ENCODE peak calls at places on chromosomes 3 and 15, in five cellular contexts. W, Q, G, V and J are unnamed samples.

GRCh38 chr3:124664804-124665203 is 65.4 kb upstream of the UMPS start:
- DNase-seq in W (no peak), Q (no peak), G (no peak), V (no peak), J (no peak)

GRCh38 chr3:128353361-128353965 is 113.2 kb downstream of the DNAJB8 start:
- DNase-seq in W (no peak), Q (no peak), G (no peak), V (no peak), J (no peak)

GRCh38 chr15:80942746-80943565 is 46.7 kb downstream of the MESD start:
- DNase-seq in W (peak), Q (no peak), G (no peak), V (no peak), J (no peak)

GRCh38 chr3:99049164-99049563 is 147.7 kb upstream of the DCBLD2 start:
- DNase-seq in W (no peak), Q (no peak), G (no peak), V (no peak), J (no peak)

GRCh38 chr3:57557088-57557537 is 1.0 kb downstream of the PDE12 start:
- DNase-seq in W (no peak), Q (peak), G (peak), V (peak), J (peak)

GRCh38 chr15:29337156-29337959 is 67.7 kb upstream of the NSMCE3 start:
- DNase-seq in W (no peak), Q (no peak), G (no peak), V (peak), J (no peak)

GRCh38 chr15:67225336-67225735 is 29.1 kb downstream of the AAGAB start:
- DNase-seq in W (no peak), Q (no peak), G (no peak), V (peak), J (no peak)

GRCh38 chr3:4826237-4827100 is 152.8 kb upstream of the BHLHE40 start:
- DNase-seq in W (peak), Q (no peak), G (no peak), V (peak), J (no peak)

GRCh38 chr3:165192610-165193192 is 3.5 kb downstream of the SLITRK3 start:
- DNase-seq in W (no peak), Q (no peak), G (no peak), V (no peak), J (peak)

GRCh38 chr15:81092559-81092902 is 41.5 kb upstream of the CFAP161 start:
- DNase-seq in W (no peak), Q (no peak), G (no peak), V (no peak), J (no peak)

GRCh38 chr15:79028411-79028964 is 62.1 kb downstream of the RASGRF1 start:
- DNase-seq in W (peak), Q (peak), G (peak), V (peak), J (peak)

GRCh38 chr3:66270726-66271125 is 49.9 kb downstream of the SLC25A26 start:
- DNase-seq in W (no peak), Q (no peak), G (no peak), V (no peak), J (no peak)

GRCh38 chr3:71803248-71803647 is 18.3 kb upstream of the PROK2 start:
- DNase-seq in W (no peak), Q (no peak), G (no peak), V (no peak), J (no peak)

GRCh38 chr3:109702252-109702651 is 364.9 kb upstream of the DPPA4 start:
- DNase-seq in W (no peak), Q (peak), G (no peak), V (peak), J (no peak)

GRCh38 chr3:149369991-149370866 is 7.2 kb downstream of the TM4SF1 start:
- DNase-seq in W (no peak), Q (no peak), G (no peak), V (peak), J (peak)

GRCh38 chr15:69554321-69554961 is 101.8 kb downstream of the RPLP1 start:
- DNase-seq in W (peak), Q (no peak), G (no peak), V (peak), J (peak)

GRCh38 chr3:71753716-71754609 is at the start of gene GPR27:
- DNase-seq in W (no peak), Q (peak), G (peak), V (peak), J (peak)

GRCh38 chr3:131405411-131405810 is 23.8 kb downstream of the NUDT16 start:
- DNase-seq in W (no peak), Q (no peak), G (no peak), V (no peak), J (no peak)

GRCh38 chr3:150945226-150945625 is 27.3 kb downstream of the CLRN1 start:
- DNase-seq in W (no peak), Q (peak), G (no peak), V (peak), J (no peak)

GRCh38 chr3:43693594-43693993 is 2.9 kb downstream of the ABHD5 start:
- DNase-seq in W (no peak), Q (no peak), G (no peak), V (no peak), J (no peak)

GRCh38 chr3:55587476-55587875 is 100.4 kb upstream of the WNT5A start:
- DNase-seq in W (no peak), Q (no peak), G (no peak), V (no peak), J (no peak)

GRCh38 chr3:141680620-141681389 is 57.3 kb upstream of the RNF7 start:
- DNase-seq in W (no peak), Q (peak), G (no peak), V (peak), J (peak)

GRCh38 chr15:94229591-94230365 is 1.6 kb upstream of the MCTP2 start:
- DNase-seq in W (no peak), Q (peak), G (no peak), V (no peak), J (no peak)

GRCh38 chr3:67790043-67790442 is 135.6 kb upstream of the SUCLG2 start:
- DNase-seq in W (no peak), Q (peak), G (peak), V (peak), J (no peak)

GRCh38 chr15:69758810-69759410 is 306.3 kb downstream of the RPLP1 start:
- DNase-seq in W (peak), Q (peak), G (peak), V (peak), J (no peak)

GRCh38 chr15:90863987-90864386 is 4.4 kb upstream of the FURIN start:
- DNase-seq in W (no peak), Q (no peak), G (no peak), V (no peak), J (no peak)

GRCh38 chr3:126994661-126995161 is 11.8 kb downstream of the PLXNA1 start:
- DNase-seq in W (no peak), Q (no peak), G (no peak), V (no peak), J (no peak)